ENCODE peak calls at places on chromosomes 4 and X, in seven cellular contexts. J is fibroblast of lung, Z is mammary epithelial cell, L is cardiac muscle cell, W is gastrocnemius medialis, S is neural progenitor cell, V is ovary. N is an unnamed sample. For H3K36me3, the result is how much of the 10 kb centered on the place peaks cover.

GRCh38 chrX:79147477-79147876 is 3.0 kb downstream of the GPR174 start:
- DNase-seq in S (no peak), Z (no peak), L (no peak), J (no peak), V (no peak), W (no peak), N (no peak)

GRCh38 chr4:13907255-13907751 is 279.8 kb upstream of the BOD1L1 start:
- DNase-seq in J (peak), V (no peak), S (no peak), W (no peak), Z (peak), L (peak), N (no peak)

GRCh38 chr4:3384771-3385701 is 56.7 kb upstream of the HGFAC start:
- DNase-seq in S (no peak), J (no peak), V (no peak), W (peak), Z (peak), L (no peak), N (peak)

GRCh38 chr4:142435599-142436235 is 410.4 kb downstream of the INPP4B start:
- DNase-seq in V (no peak), L (no peak), Z (no peak), J (no peak), S (peak), W (peak), N (no peak)

GRCh38 chrX:49040376-49040955 is 2.7 kb downstream of the TFE3 start:
- DNase-seq in W (no peak), J (peak), Z (no peak), S (no peak), L (peak), V (no peak), N (no peak)

GRCh38 chr4:119296356-119296755 is 25.6 kb downstream of the FABP2 start:
- DNase-seq in W (no peak), S (no peak), L (no peak), Z (no peak), V (no peak), J (no peak), N (no peak)

GRCh38 chr4:153018716-153019115 is 82.6 kb downstream of the FHDC1 start:
- DNase-seq in S (no peak), V (no peak), W (no peak), J (no peak), L (no peak), Z (no peak), N (no peak)

GRCh38 chr4:6776920-6777635 is 5.4 kb upstream of the KIAA0232 start:
- DNase-seq in Z (no peak), L (no peak), W (no peak), S (no peak), V (no peak), J (no peak), N (no peak)

GRCh38 chr4:53764761-53765490 is 173.6 kb upstream of the LNX1 start:
- DNase-seq in W (no peak), J (peak), V (no peak), Z (no peak), S (no peak), L (no peak), N (no peak)

GRCh38 chr4:53767503-53767902 is 176.2 kb upstream of the LNX1 start:
- DNase-seq in J (peak), V (no peak), S (no peak), L (peak), W (no peak), Z (no peak), N (no peak)

GRCh38 chr4:53763813-53764597 is 172.7 kb upstream of the LNX1 start:
- DNase-seq in J (peak), S (peak), V (no peak), L (peak), W (no peak), Z (peak), N (no peak)
- H3K27ac ChIP-seq in J (peak), S (no peak), V (no peak), L (no peak), W (no peak), Z (no peak), N (no peak)

DNA sequence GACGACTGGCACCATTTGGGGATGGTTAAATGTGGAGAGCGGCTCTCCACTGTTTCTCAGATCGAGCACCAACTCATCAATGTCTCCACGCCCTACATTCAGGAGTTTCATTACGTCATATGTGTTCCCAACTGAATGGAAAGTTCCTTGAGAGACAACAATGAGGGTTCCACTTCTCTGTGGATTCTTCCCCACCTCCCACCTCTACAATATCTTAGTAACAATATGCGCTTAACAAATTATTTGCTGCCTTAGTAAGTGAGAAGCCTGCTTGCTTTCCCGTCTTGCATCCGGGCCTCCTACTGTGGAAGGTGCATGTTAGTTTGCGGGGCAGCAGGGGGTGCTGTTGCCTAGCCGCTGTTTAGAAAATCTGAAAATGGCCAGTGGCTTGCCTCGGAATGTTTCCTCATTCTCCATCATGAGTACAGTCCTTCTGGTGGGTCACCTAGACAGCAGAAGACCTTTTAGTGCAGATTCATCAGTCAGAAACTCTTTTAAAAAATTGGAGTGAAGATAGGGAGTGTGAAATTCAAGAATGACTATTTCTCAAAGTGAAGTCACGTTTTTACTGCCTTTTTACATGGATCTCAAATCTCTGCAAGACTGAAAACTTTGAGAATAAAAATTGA is 55.7 kb downstream of the PHOX2B start:
- DNase-seq in Z (peak), J (peak), W (peak), V (peak), L (peak), S (peak), N (peak)
- TF ChIP-seq CTCF in Z (peak), J (peak), W (no peak), V (peak), L (peak), S (peak), N (peak)

DNA sequence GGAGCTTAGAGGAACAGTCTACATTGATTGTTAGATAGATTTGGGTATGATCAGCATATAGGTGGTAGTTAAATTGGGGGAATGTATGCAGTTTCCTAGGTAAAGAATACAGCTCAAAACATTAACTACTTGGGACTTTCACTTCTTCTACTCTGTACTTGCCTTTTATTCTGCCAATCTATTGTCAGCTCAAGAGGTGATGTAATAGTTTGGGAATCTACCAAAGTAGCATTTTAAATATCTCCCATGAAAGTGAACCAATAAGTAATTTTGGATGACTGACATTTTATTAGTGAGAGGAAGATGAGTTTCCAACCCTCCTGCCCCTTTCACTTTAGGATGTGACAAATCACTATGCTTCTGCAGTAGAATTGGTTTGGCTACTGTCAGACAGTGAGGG is 43.4 kb downstream of the NUDT6 start:
- DNase-seq in J (no peak), W (no peak), L (no peak), Z (no peak), V (no peak), S (no peak), N (no peak)
- H3K36me3 ChIP-seq in J (under half), W (under half), L (under half), Z (under half), V (under half), S (under half), N (under half)

GRCh38 chr4:185352741-185353140 is 43.0 kb downstream of the LRP2BP start:
- DNase-seq in L (no peak), W (no peak), Z (no peak), S (no peak), J (no peak), V (no peak), N (no peak)
- H3K27ac ChIP-seq in L (no peak), W (no peak), Z (no peak), S (no peak), J (no peak), V (no peak), N (no peak)

GRCh38 chr4:26583538-26583864 is 383 bp upstream of the TBC1D19 start:
- DNase-seq in J (no peak), S (no peak), W (no peak), V (no peak), Z (no peak), L (no peak), N (no peak)
- TF ChIP-seq CTCF in J (no peak), S (no peak), W (no peak), V (no peak), Z (no peak), L (no peak), N (no peak)

DNA sequence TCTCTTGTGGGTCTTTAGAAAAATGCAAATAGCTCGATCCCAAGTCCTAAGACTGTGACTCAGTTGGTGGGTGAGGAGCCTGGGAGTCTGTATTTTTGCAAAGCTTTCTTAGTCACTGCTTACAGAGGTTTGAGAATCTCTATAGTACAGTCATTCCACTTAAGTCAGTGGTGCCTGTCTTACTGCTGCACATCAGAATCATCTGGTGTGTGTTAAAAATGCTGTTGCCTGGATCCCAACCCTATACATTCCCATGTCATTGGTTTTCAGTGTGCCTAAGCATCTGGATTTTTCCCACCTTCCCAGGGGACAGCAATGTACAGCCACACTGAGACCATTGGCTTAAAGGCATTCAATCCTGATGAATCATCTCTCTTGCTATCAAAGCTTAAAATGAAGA is 21.0 kb upstream of the GEMIN8 start:
- DNase-seq in W (no peak), Z (no peak), L (no peak), V (no peak), J (no peak), S (no peak), N (no peak)
- H3K36me3 ChIP-seq in W (under half), Z (under half), L (under half), V (under half), J (under half), S (under half), N (under half)

GRCh38 chrX:68827848-68828562 is 816 bp upstream of the EFNB1 start:
- DNase-seq in Z (peak), L (peak), W (peak), V (peak), S (peak), J (peak), N (peak)
- H3K27ac ChIP-seq in Z (peak), L (no peak), W (peak), V (no peak), S (no peak), J (no peak), N (peak)